ENCODE peak calls at places on chromosomes 6 and 20, in seven cellular contexts. One of them, this sample, is unnamed.

GRCh38 chr6:156659317-156660198 is 117.6 kb upstream of the ARID1B start:
- DNase-seq in Right ventricle myocardium inferior: no peak
- DNase-seq in stimulated activated naive CD4-positive, alpha-beta T cell: no peak
- DNase-seq in GM06990: no peak
- DNase-seq in fibroblast of lung: no peak
- DNase-seq in HEK293T: no peak
- DNase-seq in GM20000: no peak
- DNase-seq in this sample: no peak

GRCh38 chr6:110748458-110748857 is 66.8 kb downstream of the CDK19 start:
- DNase-seq in fibroblast of lung: no peak
- DNase-seq in Right ventricle myocardium inferior: no peak
- DNase-seq in GM06990: no peak
- DNase-seq in GM20000: no peak
- DNase-seq in stimulated activated naive CD4-positive, alpha-beta T cell: no peak
- DNase-seq in HEK293T: no peak
- DNase-seq in this sample: no peak

GRCh38 chr20:34129518-34130162 is 17.6 kb upstream of the EIF2S2 start:
- DNase-seq in fibroblast of lung: peak; percentile 57
- DNase-seq in Right ventricle myocardium inferior: peak; percentile 70
- DNase-seq in GM20000: peak; percentile 88
- DNase-seq in stimulated activated naive CD4-positive, alpha-beta T cell: peak; percentile 39
- DNase-seq in GM06990: peak; percentile 15
- DNase-seq in HEK293T: peak; percentile 76
- DNase-seq in this sample: peak; percentile 75

GRCh38 chr6:162814417-162814988 is 86.7 kb downstream of the PACRG start:
- DNase-seq in HEK293T: no peak
- DNase-seq in GM20000: no peak
- DNase-seq in GM06990: no peak
- DNase-seq in Right ventricle myocardium inferior: peak; percentile 57
- DNase-seq in fibroblast of lung: no peak
- DNase-seq in stimulated activated naive CD4-positive, alpha-beta T cell: no peak
- DNase-seq in this sample: no peak

GRCh38 chr6:113879186-113880096 is 22.3 kb downstream of the MARCKS start:
- DNase-seq in HEK293T: peak; percentile 74
- DNase-seq in fibroblast of lung: peak; percentile 84
- DNase-seq in stimulated activated naive CD4-positive, alpha-beta T cell: no peak
- DNase-seq in GM06990: peak; percentile 15
- DNase-seq in Right ventricle myocardium inferior: no peak
- DNase-seq in GM20000: peak; percentile 67
- DNase-seq in this sample: peak; percentile 83

GRCh38 chr20:31494131-31494530 is 19.0 kb downstream of the REM1 start:
- DNase-seq in GM20000: no peak
- DNase-seq in fibroblast of lung: peak; percentile 31
- DNase-seq in Right ventricle myocardium inferior: no peak
- DNase-seq in GM06990: no peak
- DNase-seq in HEK293T: peak; percentile 62
- DNase-seq in stimulated activated naive CD4-positive, alpha-beta T cell: no peak
- DNase-seq in this sample: peak; percentile 68

GRCh38 chr6:161128680-161129196 is 137.2 kb downstream of the MAP3K4 start:
- DNase-seq in HEK293T: no peak
- DNase-seq in GM20000: no peak
- DNase-seq in GM06990: no peak
- DNase-seq in fibroblast of lung: peak; percentile 86
- DNase-seq in stimulated activated naive CD4-positive, alpha-beta T cell: no peak
- DNase-seq in Right ventricle myocardium inferior: no peak
- DNase-seq in this sample: peak; percentile 61

GRCh38 chr6:9518433-9518832 is 896.4 kb downstream of the TFAP2A start:
- DNase-seq in GM20000: no peak
- DNase-seq in HEK293T: no peak
- DNase-seq in Right ventricle myocardium inferior: no peak
- DNase-seq in fibroblast of lung: no peak
- DNase-seq in GM06990: no peak
- DNase-seq in stimulated activated naive CD4-positive, alpha-beta T cell: no peak
- DNase-seq in this sample: no peak

GRCh38 chr6:42162384-42162783 is 10.8 kb upstream of the GUCA1A start:
- DNase-seq in GM20000: no peak
- DNase-seq in Right ventricle myocardium inferior: no peak
- DNase-seq in fibroblast of lung: no peak
- DNase-seq in GM06990: no peak
- DNase-seq in HEK293T: no peak
- DNase-seq in stimulated activated naive CD4-positive, alpha-beta T cell: no peak
- DNase-seq in this sample: no peak

GRCh38 chr6:110874880-110875547 is 429 bp downstream of the AMD1 start:
- DNase-seq in HEK293T: peak; percentile 32
- DNase-seq in stimulated activated naive CD4-positive, alpha-beta T cell: no peak
- DNase-seq in Right ventricle myocardium inferior: peak; percentile 86
- DNase-seq in fibroblast of lung: peak; percentile 15
- DNase-seq in GM06990: peak; percentile 74
- DNase-seq in GM20000: peak; percentile 35
- DNase-seq in this sample: no peak

GRCh38 chr6:140485740-140486467 is 1111.5 kb upstream of the CITED2 start:
- DNase-seq in fibroblast of lung: peak; percentile 98
- DNase-seq in stimulated activated naive CD4-positive, alpha-beta T cell: no peak
- DNase-seq in GM06990: no peak
- DNase-seq in HEK293T: no peak
- DNase-seq in Right ventricle myocardium inferior: no peak
- DNase-seq in GM20000: no peak
- DNase-seq in this sample: peak; percentile 92

GRCh38 chr6:3231213-3232016 is 4.0 kb upstream of the TUBB2B start:
- DNase-seq in HEK293T: peak; percentile 72
- DNase-seq in fibroblast of lung: peak; percentile 74
- DNase-seq in stimulated activated naive CD4-positive, alpha-beta T cell: no peak
- DNase-seq in GM20000: no peak
- DNase-seq in Right ventricle myocardium inferior: no peak
- DNase-seq in GM06990: no peak
- DNase-seq in this sample: peak; percentile 86

GRCh38 chr6:28252507-28252975 is 472 bp upstream of the ZKSCAN4 start:
- DNase-seq in fibroblast of lung: no peak
- DNase-seq in Right ventricle myocardium inferior: no peak
- DNase-seq in HEK293T: no peak
- DNase-seq in stimulated activated naive CD4-positive, alpha-beta T cell: no peak
- DNase-seq in GM20000: peak; percentile 30
- DNase-seq in GM06990: no peak
- DNase-seq in this sample: peak; percentile 6

GRCh38 chr6:13303668-13304017 is 24.7 kb downstream of the TBC1D7 start:
- DNase-seq in Right ventricle myocardium inferior: peak; percentile 89
- DNase-seq in stimulated activated naive CD4-positive, alpha-beta T cell: no peak
- DNase-seq in GM20000: peak; percentile 76
- DNase-seq in HEK293T: no peak
- DNase-seq in fibroblast of lung: peak; percentile 72
- DNase-seq in GM06990: peak; percentile 50
- DNase-seq in this sample: peak; percentile 77

GRCh38 chr20:32359633-32360332 is 1.7 kb downstream of the ASXL1 start:
- DNase-seq in GM20000: no peak
- DNase-seq in stimulated activated naive CD4-positive, alpha-beta T cell: no peak
- DNase-seq in Right ventricle myocardium inferior: no peak
- DNase-seq in HEK293T: no peak
- DNase-seq in GM06990: no peak
- DNase-seq in fibroblast of lung: peak; percentile 24
- DNase-seq in this sample: peak; percentile 35

GRCh38 chr6:136983692-136984091 is 61.1 kb downstream of the IL20RA start:
- DNase-seq in fibroblast of lung: no peak
- DNase-seq in Right ventricle myocardium inferior: no peak
- DNase-seq in stimulated activated naive CD4-positive, alpha-beta T cell: no peak
- DNase-seq in HEK293T: no peak
- DNase-seq in GM06990: no peak
- DNase-seq in GM20000: no peak
- DNase-seq in this sample: no peak

GRCh38 chr20:4064118-4064962 is 49.0 kb upstream of the RNF24 start:
- DNase-seq in GM06990: no peak
- DNase-seq in HEK293T: no peak
- DNase-seq in stimulated activated naive CD4-positive, alpha-beta T cell: no peak
- DNase-seq in Right ventricle myocardium inferior: peak; percentile 93
- DNase-seq in fibroblast of lung: peak; percentile 92
- DNase-seq in GM20000: no peak
- DNase-seq in this sample: peak; percentile 93

GRCh38 chr20:7248392-7248992 is 481.0 kb downstream of the BMP2 start:
- DNase-seq in stimulated activated naive CD4-positive, alpha-beta T cell: no peak
- DNase-seq in GM06990: no peak
- DNase-seq in fibroblast of lung: no peak
- DNase-seq in GM20000: no peak
- DNase-seq in HEK293T: no peak
- DNase-seq in Right ventricle myocardium inferior: no peak
- DNase-seq in this sample: no peak

GRCh38 chr6:19380287-19380686 is 456.9 kb upstream of the ID4 start:
- DNase-seq in GM06990: no peak
- DNase-seq in Right ventricle myocardium inferior: no peak
- DNase-seq in HEK293T: no peak
- DNase-seq in stimulated activated naive CD4-positive, alpha-beta T cell: no peak
- DNase-seq in fibroblast of lung: peak; percentile 61
- DNase-seq in GM20000: no peak
- DNase-seq in this sample: peak; percentile 20

GRCh38 chr6:33927551-33927950 is 123.7 kb upstream of the MLN start:
- DNase-seq in GM20000: no peak
- DNase-seq in GM06990: no peak
- DNase-seq in fibroblast of lung: peak; percentile 75
- DNase-seq in stimulated activated naive CD4-positive, alpha-beta T cell: no peak
- DNase-seq in Right ventricle myocardium inferior: no peak
- DNase-seq in HEK293T: no peak
- DNase-seq in this sample: peak; percentile 70

GRCh38 chr6:28105286-28105685 is 19.1 kb upstream of the ZSCAN16 start:
- DNase-seq in HEK293T: peak; percentile 26
- DNase-seq in fibroblast of lung: peak; percentile 25
- DNase-seq in stimulated activated naive CD4-positive, alpha-beta T cell: no peak
- DNase-seq in GM20000: peak; percentile 38
- DNase-seq in GM06990: no peak
- DNase-seq in Right ventricle myocardium inferior: no peak
- DNase-seq in this sample: peak; percentile 33

GRCh38 chr6:122128445-122128844 is 271.0 kb upstream of the HSF2 start:
- DNase-seq in HEK293T: no peak
- DNase-seq in Right ventricle myocardium inferior: no peak
- DNase-seq in fibroblast of lung: no peak
- DNase-seq in GM06990: no peak
- DNase-seq in stimulated activated naive CD4-positive, alpha-beta T cell: no peak
- DNase-seq in GM20000: no peak
- DNase-seq in this sample: no peak

GRCh38 chr6:24558516-24558915 is 63.7 kb downstream of the ALDH5A1 start:
- DNase-seq in HEK293T: no peak
- DNase-seq in stimulated activated naive CD4-positive, alpha-beta T cell: no peak
- DNase-seq in fibroblast of lung: no peak
- DNase-seq in GM20000: no peak
- DNase-seq in GM06990: no peak
- DNase-seq in Right ventricle myocardium inferior: no peak
- DNase-seq in this sample: no peak

GRCh38 chr6:35312076-35312762 is 14.6 kb downstream of the DEF6 start:
- DNase-seq in GM20000: no peak
- DNase-seq in stimulated activated naive CD4-positive, alpha-beta T cell: no peak
- DNase-seq in GM06990: no peak
- DNase-seq in HEK293T: no peak
- DNase-seq in Right ventricle myocardium inferior: no peak
- DNase-seq in fibroblast of lung: no peak
- DNase-seq in this sample: no peak

GRCh38 chr6:155100087-155100486 is 105.0 kb downstream of the TIAM2 start:
- DNase-seq in HEK293T: no peak
- DNase-seq in fibroblast of lung: peak; percentile 89
- DNase-seq in stimulated activated naive CD4-positive, alpha-beta T cell: no peak
- DNase-seq in GM06990: no peak
- DNase-seq in Right ventricle myocardium inferior: no peak
- DNase-seq in GM20000: no peak
- DNase-seq in this sample: no peak

GRCh38 chr6:132819405-132820145 is 5.2 kb downstream of the RPS12 start:
- DNase-seq in GM06990: no peak
- DNase-seq in stimulated activated naive CD4-positive, alpha-beta T cell: no peak
- DNase-seq in fibroblast of lung: peak; percentile 14
- DNase-seq in Right ventricle myocardium inferior: no peak
- DNase-seq in GM20000: no peak
- DNase-seq in HEK293T: no peak
- DNase-seq in this sample: peak; percentile 34

GRCh38 chr6:119587537-119587936 is 238.0 kb upstream of the MAN1A1 start:
- DNase-seq in GM06990: no peak
- DNase-seq in stimulated activated naive CD4-positive, alpha-beta T cell: no peak
- DNase-seq in fibroblast of lung: peak; percentile 47
- DNase-seq in GM20000: no peak
- DNase-seq in HEK293T: no peak
- DNase-seq in Right ventricle myocardium inferior: no peak
- DNase-seq in this sample: peak; percentile 1

GRCh38 chr6:98946877-98947410 is 802 bp downstream of the FBXL4 start:
- DNase-seq in Right ventricle myocardium inferior: no peak
- DNase-seq in stimulated activated naive CD4-positive, alpha-beta T cell: peak; percentile 27
- DNase-seq in fibroblast of lung: peak; percentile 23
- DNase-seq in GM20000: peak; percentile 18
- DNase-seq in GM06990: peak; percentile 39
- DNase-seq in HEK293T: peak; percentile 15
- DNase-seq in this sample: peak; percentile 30

GRCh38 chr6:137218473-137218916 is 690 bp downstream of the IFNGR1 start:
- DNase-seq in Right ventricle myocardium inferior: no peak
- DNase-seq in fibroblast of lung: peak; percentile 68
- DNase-seq in stimulated activated naive CD4-positive, alpha-beta T cell: peak; percentile 60
- DNase-seq in GM20000: peak; percentile 48
- DNase-seq in GM06990: peak; percentile 47
- DNase-seq in HEK293T: peak; percentile 47
- DNase-seq in this sample: peak; percentile 94

GRCh38 chr6:113995632-113996031 is 24.7 kb upstream of the HDAC2 start:
- DNase-seq in GM20000: no peak
- DNase-seq in fibroblast of lung: peak; percentile 99
- DNase-seq in GM06990: no peak
- DNase-seq in stimulated activated naive CD4-positive, alpha-beta T cell: no peak
- DNase-seq in HEK293T: peak; percentile 42
- DNase-seq in Right ventricle myocardium inferior: no peak
- DNase-seq in this sample: peak; percentile 98

GRCh38 chr6:159679091-159680077 is 13.7 kb downstream of the SOD2 start:
- DNase-seq in HEK293T: no peak
- DNase-seq in Right ventricle myocardium inferior: no peak
- DNase-seq in GM20000: no peak
- DNase-seq in GM06990: no peak
- DNase-seq in fibroblast of lung: peak; percentile 42
- DNase-seq in stimulated activated naive CD4-positive, alpha-beta T cell: no peak
- DNase-seq in this sample: peak; percentile 69

GRCh38 chr6:157019733-157020132 is 242.6 kb downstream of the ARID1B start:
- DNase-seq in stimulated activated naive CD4-positive, alpha-beta T cell: no peak
- DNase-seq in GM20000: peak; percentile 42
- DNase-seq in HEK293T: no peak
- DNase-seq in GM06990: no peak
- DNase-seq in fibroblast of lung: no peak
- DNase-seq in Right ventricle myocardium inferior: no peak
- DNase-seq in this sample: peak; percentile 43

GRCh38 chr6:89464295-89464694 is 31.3 kb downstream of the ANKRD6 start:
- DNase-seq in GM20000: no peak
- DNase-seq in GM06990: no peak
- DNase-seq in HEK293T: no peak
- DNase-seq in fibroblast of lung: no peak
- DNase-seq in Right ventricle myocardium inferior: no peak
- DNase-seq in stimulated activated naive CD4-positive, alpha-beta T cell: no peak
- DNase-seq in this sample: no peak

GRCh38 chr6:139407718-139408222 is 33.3 kb upstream of the CITED2 start:
- DNase-seq in HEK293T: no peak
- DNase-seq in GM20000: no peak
- DNase-seq in fibroblast of lung: peak; percentile 100
- DNase-seq in GM06990: no peak
- DNase-seq in Right ventricle myocardium inferior: no peak
- DNase-seq in stimulated activated naive CD4-positive, alpha-beta T cell: no peak
- DNase-seq in this sample: peak; percentile 98